ENCODE peak calls at places on chromosomes 1 and 21, in six cellular contexts. I is stimulated activated CD4-positive, alpha-beta T cell treated with anti-CD3 and anti-CD28 coated beads, Interleukin-1b, Interleukin-23, amount 100 ng/mL, for 24 hours; E is dermis microvascular lymphatic vessel endothelial cell; Q is B cell; S is HTR-8/SVneo; M is GM23248. R is an unnamed sample.

GRCh38 chr1:193448682-193449461 is 262.5 kb upstream of the B3GALT2 start:
- DNase-seq in S (no peak), M (no peak), Q (peak), E (no peak), I (no peak), R (no peak)

GRCh38 chr21:46406001-46406400 is 52.7 kb upstream of the DIP2A start:
- DNase-seq in I (no peak), Q (no peak), S (no peak), M (no peak), E (no peak), R (no peak)

GRCh38 chr1:219276029-219276738 is 102.5 kb downstream of the LYPLAL1 start:
- DNase-seq in I (no peak), E (no peak), Q (no peak), M (no peak), S (no peak), R (no peak)

GRCh38 chr1:186842547-186842946 is 13.8 kb downstream of the PLA2G4A start:
- DNase-seq in I (no peak), Q (no peak), M (no peak), S (no peak), E (no peak), R (no peak)

GRCh38 chr1:93177991-93178390 is 2.2 kb downstream of the TMED5 start:
- DNase-seq in E (no peak), M (peak), Q (no peak), S (peak), I (no peak), R (peak)

GRCh38 chr1:244412116-244412639 is 39.5 kb downstream of the ADSS2 start:
- DNase-seq in S (no peak), E (no peak), I (no peak), Q (no peak), M (no peak), R (no peak)

GRCh38 chr1:21669033-21669286 is 197 bp downstream of the RAP1GAP start:
- DNase-seq in E (no peak), S (no peak), Q (no peak), M (no peak), I (no peak), R (no peak)

GRCh38 chr1:58848818-58849411 is 65.1 kb upstream of the JUN start:
- DNase-seq in I (no peak), S (peak), Q (no peak), M (peak), E (peak), R (peak)

GRCh38 chr1:245166471-245166885 is 11.7 kb downstream of the KIF26B start:
- DNase-seq in M (peak), E (no peak), S (no peak), Q (no peak), I (no peak), R (peak)

GRCh38 chr21:42025392-42026071 is 15.4 kb upstream of the ZBTB21 start:
- DNase-seq in Q (no peak), I (no peak), M (peak), S (no peak), E (no peak), R (no peak)

GRCh38 chr1:66046415-66046814 is 253.7 kb downstream of the PDE4B start:
- DNase-seq in S (no peak), M (no peak), I (no peak), E (no peak), Q (no peak), R (no peak)

GRCh38 chr1:99590578-99591209 is 55.2 kb upstream of the PALMD start:
- DNase-seq in E (peak), Q (no peak), S (peak), M (peak), I (no peak), R (peak)

GRCh38 chr21:32056791-32057190 is 184.0 kb downstream of the HUNK start:
- DNase-seq in Q (no peak), I (no peak), E (no peak), M (no peak), S (no peak), R (no peak)

GRCh38 chr21:42236014-42236413 is 17.1 kb downstream of the ABCG1 start:
- DNase-seq in M (no peak), E (no peak), S (no peak), Q (no peak), I (no peak), R (no peak)

GRCh38 chr1:44602675-44603610 is 71.3 kb downstream of the TMEM53 start:
- DNase-seq in M (no peak), Q (no peak), E (no peak), S (no peak), I (no peak), R (no peak)

GRCh38 chr1:167937709-167938010 is 788 bp upstream of the MPC2 start:
- DNase-seq in Q (no peak), I (no peak), E (no peak), S (no peak), M (no peak), R (no peak)